ENCODE peak calls at places on chromosome 4, in four cellular contexts. P is K562, Z is H1, S is HepG2. D is an unnamed sample.

GRCh38 chr4:156294577-156294976 is 340.9 kb upstream of the CTSO start:
- DNase-seq in S (peak; percentile 35), Z (peak; percentile 13), P (no peak), D (peak; percentile 87)

GRCh38 chr4:76951333-76952033 is 1.9 kb downstream of the SEPTIN11 start:
- DNase-seq in P (no peak), Z (no peak), S (no peak), D (no peak)

GRCh38 chr4:90546114-90546513 is 418.9 kb downstream of the CCSER1 start:
- DNase-seq in S (no peak), Z (no peak), P (no peak), D (no peak)

GRCh38 chr4:123092603-123093002 is 170.2 kb upstream of the NUDT6 start:
- DNase-seq in P (no peak), S (no peak), Z (no peak), D (no peak)

GRCh38 chr4:55386840-55387239 is 8.9 kb upstream of the TMEM165 start:
- DNase-seq in P (peak; percentile 76), S (peak; percentile 23), Z (no peak), D (no peak)

GRCh38 chr4:102318526-102318925 is 26.8 kb downstream of the SLC39A8 start:
- DNase-seq in P (no peak), S (no peak), Z (no peak), D (no peak)

GRCh38 chr4:163404570-163404969 is 60.9 kb downstream of the NPY5R start:
- DNase-seq in Z (no peak), P (no peak), S (peak; percentile 1), D (no peak)

GRCh38 chr4:183098080-183098722 is 856 bp upstream of the WWC2 start:
- DNase-seq in Z (no peak), S (peak; percentile 47), P (peak; percentile 61), D (peak; percentile 50)

GRCh38 chr4:133960975-133961374 is 240.6 kb downstream of the PABPC4L start:
- DNase-seq in P (no peak), S (no peak), Z (no peak), D (no peak)

GRCh38 chr4:101136373-101137370 is 210.7 kb downstream of the PPP3CA start:
- DNase-seq in Z (no peak), S (no peak), P (no peak), D (no peak)

GRCh38 chr4:25441519-25442117 is 64.6 kb downstream of the ANAPC4 start:
- DNase-seq in S (peak; percentile 44), Z (no peak), P (peak; percentile 48), D (peak; percentile 59)

GRCh38 chr4:80309301-80310004 is 26.1 kb upstream of the CFAP299 start:
- DNase-seq in P (no peak), Z (no peak), S (no peak), D (peak; percentile 96)

GRCh38 chr4:188975271-188975670 is 836.0 kb downstream of the TRIML1 start:
- DNase-seq in S (no peak), Z (no peak), P (no peak), D (no peak)

GRCh38 chr4:184899261-184900134 is 73.7 kb upstream of the ACSL1 start:
- DNase-seq in P (no peak), S (no peak), Z (no peak), D (peak; percentile 8)

GRCh38 chr4:23979534-23979933 is 89.7 kb upstream of the PPARGC1A start:
- DNase-seq in P (no peak), Z (peak; percentile 54), S (no peak), D (no peak)

GRCh38 chr4:67879486-67879885 is 4.3 kb downstream of the TMPRSS11D start:
- DNase-seq in Z (no peak), P (no peak), S (no peak), D (peak; percentile 28)

GRCh38 chr4:147674496-147674895 is 9.5 kb downstream of the PRMT9 start:
- DNase-seq in Z (no peak), P (no peak), S (no peak), D (peak; percentile 77)

GRCh38 chr4:128220286-128221235 is 67.1 kb downstream of the PGRMC2 start:
- DNase-seq in P (peak; percentile 22), Z (no peak), S (peak; percentile 11), D (peak; percentile 75)

GRCh38 chr4:71026086-71026485 is 32.6 kb downstream of the DCK start:
- DNase-seq in P (peak; percentile 56), Z (no peak), S (peak; percentile 66), D (peak; percentile 90)

GRCh38 chr4:25347971-25348370 is 29.1 kb upstream of the ANAPC4 start:
- DNase-seq in S (no peak), Z (no peak), P (no peak), D (no peak)

GRCh38 chr4:155468282-155468681 is 91.5 kb upstream of the MAP9 start:
- DNase-seq in S (no peak), Z (no peak), P (no peak), D (no peak)

GRCh38 chr4:95363579-95363965 is 185.2 kb downstream of the UNC5C start:
- DNase-seq in S (no peak), P (no peak), Z (no peak), D (no peak)

GRCh38 chr4:145498430-145498829 is 16.8 kb downstream of the SMAD1 start:
- DNase-seq in S (no peak), P (no peak), Z (no peak), D (no peak)

GRCh38 chr4:38136604-38137003 is 176.4 kb downstream of the PTTG2 start:
- DNase-seq in S (no peak), P (no peak), Z (no peak), D (no peak)

GRCh38 chr4:81030061-81030616 is 369 bp upstream of the BMP3 start:
- DNase-seq in P (no peak), S (no peak), Z (no peak), D (no peak)

GRCh38 chr4:178037459-178038214 is 595.4 kb upstream of the AGA start:
- DNase-seq in S (no peak), P (peak; percentile 52), Z (no peak), D (no peak)

GRCh38 chr4:184653650-184654049 is 4.1 kb downstream of the PRIMPOL start:
- DNase-seq in S (no peak), P (no peak), Z (no peak), D (peak; percentile 70)

GRCh38 chr4:109589119-109589518 is 29.1 kb downstream of the MCUB start:
- DNase-seq in S (no peak), P (no peak), Z (no peak), D (peak; percentile 6)

GRCh38 chr4:54384563-54384962 is 155.5 kb downstream of the PDGFRA start:
- DNase-seq in S (peak; percentile 3), P (no peak), Z (no peak), D (peak; percentile 39)

GRCh38 chr4:182207806-182208483 is 35.3 kb upstream of the TENM3 start:
- DNase-seq in P (no peak), S (no peak), Z (no peak), D (peak; percentile 94)

GRCh38 chr4:179145746-179146530 is 1703.7 kb upstream of the AGA start:
- DNase-seq in P (no peak), Z (no peak), S (no peak), D (peak; percentile 47)

GRCh38 chr4:157045507-157046127 is 30.3 kb upstream of the GLRB start:
- DNase-seq in P (no peak), Z (no peak), S (peak; percentile 47), D (peak; percentile 80)

GRCh38 chr4:34046580-34046979 is 2197.7 kb downstream of the ARAP2 start:
- DNase-seq in Z (no peak), S (no peak), P (no peak), D (peak; percentile 34)

DNA sequence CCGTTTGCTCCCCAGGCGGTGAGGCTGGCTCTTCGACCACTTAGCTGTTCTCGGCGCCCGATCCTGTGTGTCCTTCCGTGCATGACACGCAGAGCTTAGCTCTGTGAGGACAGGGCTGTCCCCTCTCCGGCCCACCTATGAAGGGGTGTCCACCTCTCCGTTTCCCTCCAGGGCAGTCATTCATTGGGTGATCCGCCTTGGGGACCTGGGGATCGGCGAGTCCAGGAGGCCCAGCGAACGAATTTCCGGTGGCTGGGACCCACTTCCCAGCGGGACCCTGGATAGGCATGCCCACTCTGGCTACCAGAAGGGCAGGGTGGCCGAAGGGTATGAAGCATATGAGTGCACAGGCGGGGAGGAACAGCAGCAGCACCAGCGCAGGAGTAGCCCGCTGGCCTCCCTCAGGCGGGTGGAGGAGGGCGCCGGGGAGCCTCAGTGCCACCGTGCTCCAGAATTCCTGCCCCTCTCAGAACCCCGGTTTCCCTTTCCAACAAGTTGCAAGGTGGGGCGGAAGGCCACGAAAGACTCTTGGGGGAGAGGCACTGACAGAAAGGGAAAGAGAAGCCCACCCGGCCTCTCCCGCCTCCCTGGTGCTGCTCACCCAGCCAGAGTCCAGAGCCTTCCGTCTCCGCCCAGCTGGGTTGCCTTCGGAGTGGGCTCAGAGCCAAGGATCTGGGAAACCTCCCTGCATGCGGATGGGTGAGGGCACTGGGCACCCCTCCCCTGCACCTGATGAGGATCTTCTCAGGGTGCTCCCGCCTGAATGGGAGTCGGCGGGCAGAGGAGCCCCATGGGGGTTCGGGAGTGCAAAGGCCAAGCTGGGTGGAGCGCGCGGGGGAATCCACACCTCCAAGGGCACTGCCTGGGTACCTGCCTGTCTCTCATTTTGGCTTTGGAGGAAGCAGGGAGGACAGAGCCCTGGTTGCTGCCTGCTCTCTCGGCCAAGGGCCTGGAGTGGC is 8.6 kb downstream of the HMX1 start:
- DNase-seq in Z (no peak), P (no peak), S (no peak), D (no peak)
- TF ChIP-seq MAFK in Z (no peak), P (no peak), S (no peak), D (no peak)

GRCh38 chr4:6855692-6856297 is 53.8 kb upstream of the TBC1D14 start:
- DNase-seq in S (peak; percentile 20), Z (no peak), P (no peak), D (peak; percentile 93)

GRCh38 chr4:6858997-6859396 is 50.6 kb upstream of the TBC1D14 start:
- DNase-seq in S (no peak), P (no peak), Z (no peak), D (no peak)

GRCh38 chr4:6859543-6859942 is 50.1 kb upstream of the TBC1D14 start:
- DNase-seq in Z (no peak), S (peak; percentile 27), P (no peak), D (no peak)

GRCh38 chr4:6856391-6856790 is 53.2 kb upstream of the TBC1D14 start:
- DNase-seq in Z (no peak), P (no peak), S (no peak), D (no peak)

DNA sequence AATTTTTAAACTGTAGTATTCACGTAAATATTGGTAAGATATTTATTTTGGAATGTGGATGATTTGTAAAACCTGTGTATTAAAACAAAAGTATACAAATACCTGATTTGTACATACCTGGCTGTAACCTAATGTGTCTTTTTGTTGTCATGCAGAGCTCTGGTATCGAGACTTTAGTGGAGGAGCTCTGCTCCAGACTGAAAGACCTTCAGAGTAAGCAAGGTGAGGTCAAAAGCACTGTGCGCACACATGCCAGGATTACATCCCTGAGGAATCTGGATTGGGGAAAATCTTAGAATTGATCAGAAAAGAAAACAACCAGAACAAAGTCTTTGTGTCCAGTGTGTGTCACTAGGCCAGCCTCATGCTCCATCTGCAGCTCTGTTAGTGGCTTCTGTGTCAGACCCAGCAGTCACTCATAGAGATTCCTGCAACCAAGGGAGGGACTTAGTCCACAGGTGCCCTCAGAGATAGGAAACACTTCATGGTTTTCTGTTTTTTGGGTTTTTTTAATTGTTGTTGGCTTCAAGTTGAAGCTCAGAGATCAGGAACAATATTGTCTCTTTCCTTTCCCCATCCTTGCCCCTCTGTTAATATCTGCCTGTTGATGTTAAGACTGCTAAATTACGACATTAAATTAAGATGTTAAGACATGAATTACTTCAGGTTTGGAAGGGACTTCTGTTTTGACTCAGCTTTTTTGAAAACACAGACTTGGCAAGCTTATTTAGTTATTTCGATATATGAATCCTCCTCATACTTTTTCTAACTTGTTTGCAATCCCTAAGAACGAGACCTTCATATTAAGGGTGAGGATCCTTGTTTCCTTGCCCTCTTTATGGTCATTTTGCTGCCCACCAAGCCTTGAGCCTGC is 52.4 kb upstream of the TBC1D14 start:
- DNase-seq in Z (no peak), P (no peak), S (no peak), D (no peak)
- H3K36me3 ChIP-seq in Z (peaks cover 15% of the 10 kb centered on the region), P (peaks cover 64% of the 10 kb centered on the region), S (peaks cover 19% of the 10 kb centered on the region), D (peaks cover 32% of the 10 kb centered on the region)

GRCh38 chr4:151325320-151326246 is at the start of gene SH3D19:
- DNase-seq in S (peak; percentile 99), Z (no peak), P (peak; percentile 6), D (peak; percentile 19)
- TF ChIP-seq MAFK in S (no peak), Z (no peak), P (no peak), D (no peak)

GRCh38 chr4:3192827-3193226 is 56.1 kb upstream of the MSANTD1 start:
- DNase-seq in S (no peak), Z (no peak), P (no peak), D (no peak)
- H3K36me3 ChIP-seq in S (peaks cover 27% of the 10 kb centered on the region), Z (peaks cover 21% of the 10 kb centered on the region), P (peaks cover 21% of the 10 kb centered on the region), D (peaks cover 43% of the 10 kb centered on the region)

D was measured in IMR-90.